ENCODE peak calls at places on chromosomes 4 and X, in ten cellular contexts. C, W, I, E, U, F, Q, Y, S and R are unnamed samples.

GRCh38 chr4:78737020-78737419 is 39.1 kb upstream of the BMP2K start:
- DNase-seq in C (no peak), W (no peak), I (no peak), E (no peak), U (no peak), F (no peak), Q (no peak), Y (no peak), S (peak; percentile 26), R (no peak)

GRCh38 chrX:120457766-120458180 is 11.3 kb downstream of the LAMP2 start:
- DNase-seq in C (no peak), W (no peak), I (no peak), E (peak; percentile 76), U (peak; percentile 82), F (peak; percentile 92), Q (no peak), Y (peak; percentile 82), S (peak; percentile 46), R (peak; percentile 67)

GRCh38 chrX:154595559-154595958 is 10.6 kb downstream of the CTAG1A start:
- DNase-seq in C (no peak), W (no peak), I (no peak), E (no peak), U (peak; percentile 38), F (no peak), Q (no peak), Y (no peak), S (no peak), R (no peak)

GRCh38 chrX:65677954-65678469 is 10.6 kb downstream of the MSN start:
- DNase-seq in C (no peak), W (no peak), I (no peak), E (peak; percentile 94), U (peak; percentile 88), F (peak; percentile 93), Q (peak; percentile 71), Y (peak; percentile 95), S (no peak), R (peak; percentile 63)

GRCh38 chrX:97310373-97310772 is 426.7 kb downstream of the RPA4 start:
- DNase-seq in C (no peak), W (no peak), I (no peak), E (peak; percentile 14), U (no peak), F (no peak), Q (no peak), Y (peak; percentile 13), S (no peak), R (no peak)

GRCh38 chr4:186826866-186827541 is 103.3 kb upstream of the FAT1 start:
- DNase-seq in C (no peak), W (no peak), I (no peak), E (peak; percentile 56), U (peak; percentile 34), F (no peak), Q (no peak), Y (no peak), S (no peak), R (no peak)

GRCh38 chrX:16822723-16823122 is 36.5 kb downstream of the TXLNG start:
- DNase-seq in C (no peak), W (no peak), I (no peak), E (peak; percentile 79), U (peak; percentile 80), F (peak; percentile 85), Q (no peak), Y (peak; percentile 89), S (no peak), R (no peak)

GRCh38 chrX:137313627-137314026 is 252.3 kb upstream of the ZIC3 start:
- DNase-seq in C (no peak), W (no peak), I (no peak), E (no peak), U (no peak), F (no peak), Q (no peak), Y (no peak), S (peak; percentile 1), R (no peak)

GRCh38 chr4:102169345-102169744 is 175.9 kb downstream of the SLC39A8 start:
- DNase-seq in C (no peak), W (no peak), I (no peak), E (no peak), U (peak; percentile 13), F (no peak), Q (no peak), Y (peak; percentile 33), S (no peak), R (no peak)

GRCh38 chr4:152424980-152425379 is 110.9 kb downstream of the FBXW7 start:
- DNase-seq in C (no peak), W (no peak), I (no peak), E (no peak), U (no peak), F (peak; percentile 4), Q (no peak), Y (no peak), S (no peak), R (no peak)

GRCh38 chr4:121712001-121712655 is 15.3 kb upstream of the ANXA5 start:
- DNase-seq in C (no peak), W (no peak), I (no peak), E (no peak), U (no peak), F (no peak), Q (no peak), Y (no peak), S (no peak), R (no peak)

GRCh38 chr4:150136036-150136435 is 57.8 kb downstream of the DCLK2 start:
- DNase-seq in C (no peak), W (no peak), I (no peak), E (peak; percentile 72), U (peak; percentile 68), F (peak; percentile 35), Q (no peak), Y (peak; percentile 50), S (no peak), R (no peak)

GRCh38 chrX:103464774-103465117 is 54.5 kb downstream of the RAB40A start:
- DNase-seq in C (peak; percentile 52), W (peak; percentile 58), I (peak; percentile 47), E (peak; percentile 72), U (peak; percentile 66), F (peak; percentile 76), Q (peak; percentile 71), Y (peak; percentile 86), S (peak; percentile 70), R (no peak)

GRCh38 chr4:24885342-24885741 is 27.5 kb downstream of the CCDC149 start:
- DNase-seq in C (no peak), W (no peak), I (no peak), E (no peak), U (no peak), F (peak; percentile 10), Q (no peak), Y (peak; percentile 7), S (no peak), R (no peak)

GRCh38 chr4:140028676-140029407 is 125.1 kb downstream of the MAML3 start:
- DNase-seq in C (no peak), W (no peak), I (no peak), E (peak; percentile 49), U (no peak), F (no peak), Q (no peak), Y (no peak), S (no peak), R (no peak)

DNA sequence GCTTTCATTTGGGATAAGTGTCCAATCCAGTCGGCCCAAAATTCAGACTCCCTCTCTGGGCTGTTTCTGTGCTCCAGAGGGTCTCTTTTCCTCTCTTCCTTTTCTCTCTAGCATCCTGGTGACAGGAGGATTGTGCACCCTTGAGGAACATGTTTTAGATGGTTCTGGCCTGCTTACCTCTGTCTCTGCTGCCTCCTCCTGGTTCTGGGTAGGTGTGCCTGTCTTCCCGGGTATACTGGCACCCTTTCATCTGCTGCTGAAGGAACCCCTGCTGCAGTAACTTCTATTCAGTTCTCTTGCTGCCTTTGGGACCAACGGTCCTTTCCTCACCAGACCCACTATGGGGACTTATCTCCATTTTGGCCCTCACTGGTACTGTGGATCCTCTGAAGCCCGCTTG is 53.2 kb downstream of the HMGB2 start:
- DNase-seq in C (no peak), W (no peak), I (no peak), E (no peak), U (no peak), F (no peak), Q (no peak), Y (no peak), S (no peak), R (no peak)
- TF ChIP-seq CTCF in C (no peak), W (no peak), I (no peak), E (no peak), U (no peak), F (peak; percentile 9), Q (no peak), Y (no peak), S (no peak), R (no peak)

GRCh38 chrX:115174548-115174947 is 14.7 kb upstream of the RBMXL3 start:
- DNase-seq in C (no peak), W (no peak), I (no peak), E (peak; percentile 66), U (no peak), F (no peak), Q (no peak), Y (peak; percentile 3), S (no peak), R (no peak)
- H3K4me3 ChIP-seq in C (no peak overlapping the region), W (no peak overlapping the region), I (no peak overlapping the region), E (no peak overlapping the region), U (no peak overlapping the region), F (no peak overlapping the region), Q (no peak overlapping the region), Y (no peak overlapping the region), S (no peak overlapping the region), R (no peak overlapping the region)

GRCh38 chr4:3724319-3725231 is 41.6 kb upstream of the ADRA2C start:
- DNase-seq in C (no peak), W (no peak), I (no peak), E (no peak), U (no peak), F (no peak), Q (no peak), Y (no peak), S (no peak), R (no peak)
- TF ChIP-seq CTCF in C (no peak), W (no peak), I (no peak), E (no peak), U (no peak), F (no peak), Q (no peak), Y (no peak), S (no peak), R (no peak)

GRCh38 chr4:153788064-153788418 is 842 bp downstream of the SFRP2 start:
- DNase-seq in C (no peak), W (no peak), I (peak; percentile 18), E (no peak), U (no peak), F (peak; percentile 44), Q (no peak), Y (no peak), S (no peak), R (no peak)

GRCh38 chr4:153789741-153790651 is 1.1 kb upstream of the SFRP2 start:
- DNase-seq in C (no peak), W (no peak), I (no peak), E (no peak), U (peak; percentile 23), F (peak; percentile 76), Q (no peak), Y (no peak), S (no peak), R (no peak)

GRCh38 chr4:153790962-153791551 is 2.2 kb upstream of the SFRP2 start:
- DNase-seq in C (no peak), W (no peak), I (peak; percentile 62), E (no peak), U (peak; percentile 25), F (peak; percentile 64), Q (no peak), Y (peak; percentile 11), S (no peak), R (no peak)

GRCh38 chr4:153787156-153787555 is 1.7 kb downstream of the SFRP2 start:
- DNase-seq in C (no peak), W (no peak), I (no peak), E (no peak), U (no peak), F (peak; percentile 55), Q (no peak), Y (no peak), S (no peak), R (no peak)

GRCh38 chr4:153788419-153789276 is at the start of gene SFRP2:
- DNase-seq in C (no peak), W (no peak), I (peak; percentile 31), E (no peak), U (no peak), F (peak; percentile 61), Q (no peak), Y (no peak), S (no peak), R (no peak)
- H3K4me3 ChIP-seq in C (peak within 1 kb of the TSS; percentile 48), W (no peak within 1 kb of the TSS), I (peak within 1 kb of the TSS; percentile 55), E (no peak within 1 kb of the TSS), U (peak within 1 kb of the TSS; percentile 35), F (peak within 1 kb of the TSS; percentile 60), Q (peak within 1 kb of the TSS; percentile 40), Y (no peak within 1 kb of the TSS), S (no peak within 1 kb of the TSS), R (no peak within 1 kb of the TSS)